ENCODE peak calls at places on chromosomes 11 and 22, in six cellular contexts. One of them, this sample, is unnamed.

GRCh38 chr11:45264839-45265515 is 21.2 kb downstream of the SYT13 start:
- DNase-seq in fibroblast of mammary gland: peak
- DNase-seq in RWPE1: peak
- DNase-seq in colonic mucosa: no peak
- DNase-seq in keratinocyte: no peak
- DNase-seq in psoas muscle: no peak
- DNase-seq in this sample: no peak

GRCh38 chr11:25970726-25971508 is 361.0 kb upstream of the ANO3 start:
- DNase-seq in fibroblast of mammary gland: no peak
- DNase-seq in RWPE1: peak
- DNase-seq in colonic mucosa: no peak
- DNase-seq in keratinocyte: no peak
- DNase-seq in psoas muscle: no peak
- DNase-seq in this sample: no peak

GRCh38 chr11:22390283-22390655 is 52.1 kb downstream of the SLC17A6 start:
- DNase-seq in fibroblast of mammary gland: no peak
- DNase-seq in RWPE1: no peak
- DNase-seq in colonic mucosa: no peak
- DNase-seq in keratinocyte: no peak
- DNase-seq in psoas muscle: no peak
- DNase-seq in this sample: no peak

GRCh38 chr11:43401252-43401651 is 42.5 kb downstream of the TTC17 start:
- DNase-seq in fibroblast of mammary gland: no peak
- DNase-seq in RWPE1: no peak
- DNase-seq in colonic mucosa: no peak
- DNase-seq in keratinocyte: no peak
- DNase-seq in psoas muscle: no peak
- DNase-seq in this sample: no peak

GRCh38 chr11:63937713-63938480 is 905 bp upstream of the NAA40 start:
- DNase-seq in fibroblast of mammary gland: no peak
- DNase-seq in RWPE1: peak
- DNase-seq in colonic mucosa: peak
- DNase-seq in keratinocyte: no peak
- DNase-seq in psoas muscle: no peak
- DNase-seq in this sample: no peak

GRCh38 chr11:134578807-134579708 is 167.0 kb upstream of the B3GAT1 start:
- DNase-seq in fibroblast of mammary gland: no peak
- DNase-seq in RWPE1: no peak
- DNase-seq in colonic mucosa: no peak
- DNase-seq in keratinocyte: no peak
- DNase-seq in psoas muscle: no peak
- DNase-seq in this sample: peak

GRCh38 chr11:20443596-20443995 is 56.1 kb downstream of the PRMT3 start:
- DNase-seq in fibroblast of mammary gland: peak
- DNase-seq in RWPE1: no peak
- DNase-seq in colonic mucosa: no peak
- DNase-seq in keratinocyte: no peak
- DNase-seq in psoas muscle: no peak
- DNase-seq in this sample: no peak

GRCh38 chr22:24992946-24993345 is 40.4 kb downstream of the KIAA1671 start:
- DNase-seq in fibroblast of mammary gland: no peak
- DNase-seq in RWPE1: no peak
- DNase-seq in colonic mucosa: no peak
- DNase-seq in keratinocyte: no peak
- DNase-seq in psoas muscle: no peak
- DNase-seq in this sample: no peak

GRCh38 chr11:75872887-75873416 is 57.9 kb downstream of the UVRAG start:
- DNase-seq in fibroblast of mammary gland: no peak
- DNase-seq in RWPE1: no peak
- DNase-seq in colonic mucosa: no peak
- DNase-seq in keratinocyte: no peak
- DNase-seq in psoas muscle: no peak
- DNase-seq in this sample: peak

GRCh38 chr11:69446108-69446507 is 35.4 kb upstream of the LINC01488 start:
- DNase-seq in fibroblast of mammary gland: no peak
- DNase-seq in RWPE1: no peak
- DNase-seq in colonic mucosa: no peak
- DNase-seq in keratinocyte: no peak
- DNase-seq in psoas muscle: peak
- DNase-seq in this sample: no peak

GRCh38 chr11:116352881-116353280 is 419.9 kb downstream of the BUD13 start:
- DNase-seq in fibroblast of mammary gland: no peak
- DNase-seq in RWPE1: no peak
- DNase-seq in colonic mucosa: no peak
- DNase-seq in keratinocyte: no peak
- DNase-seq in psoas muscle: no peak
- DNase-seq in this sample: no peak

GRCh38 chr11:97965849-97966646 is 1054.7 kb upstream of the CNTN5 start:
- DNase-seq in fibroblast of mammary gland: peak
- DNase-seq in RWPE1: peak
- DNase-seq in colonic mucosa: no peak
- DNase-seq in keratinocyte: peak
- DNase-seq in psoas muscle: no peak
- DNase-seq in this sample: no peak

GRCh38 chr11:7551571-7551970 is 37.8 kb downstream of the PPFIBP2 start:
- DNase-seq in fibroblast of mammary gland: peak
- DNase-seq in RWPE1: peak
- DNase-seq in colonic mucosa: no peak
- DNase-seq in keratinocyte: no peak
- DNase-seq in psoas muscle: no peak
- DNase-seq in this sample: no peak

GRCh38 chr11:86468169-86468568 is 93.5 kb downstream of the CCDC81 start:
- DNase-seq in fibroblast of mammary gland: no peak
- DNase-seq in RWPE1: no peak
- DNase-seq in colonic mucosa: no peak
- DNase-seq in keratinocyte: no peak
- DNase-seq in psoas muscle: no peak
- DNase-seq in this sample: no peak

GRCh38 chr11:130600139-130600538 is 151.7 kb downstream of the ADAMTS15 start:
- DNase-seq in fibroblast of mammary gland: no peak
- DNase-seq in RWPE1: no peak
- DNase-seq in colonic mucosa: no peak
- DNase-seq in keratinocyte: no peak
- DNase-seq in psoas muscle: no peak
- DNase-seq in this sample: no peak

GRCh38 chr22:32476286-32476685 is 1.7 kb downstream of the FBXO7 start:
- DNase-seq in fibroblast of mammary gland: no peak
- DNase-seq in RWPE1: no peak
- DNase-seq in colonic mucosa: no peak
- DNase-seq in keratinocyte: no peak
- DNase-seq in psoas muscle: no peak
- DNase-seq in this sample: peak

GRCh38 chr22:21936151-21936778 is 16.4 kb downstream of the PPM1F start:
- DNase-seq in fibroblast of mammary gland: peak
- DNase-seq in RWPE1: no peak
- DNase-seq in colonic mucosa: no peak
- DNase-seq in keratinocyte: no peak
- DNase-seq in psoas muscle: peak
- DNase-seq in this sample: no peak

GRCh38 chr11:32050256-32050655 is 40.6 kb upstream of the RCN1 start:
- DNase-seq in fibroblast of mammary gland: no peak
- DNase-seq in RWPE1: no peak
- DNase-seq in colonic mucosa: no peak
- DNase-seq in keratinocyte: no peak
- DNase-seq in psoas muscle: no peak
- DNase-seq in this sample: no peak

GRCh38 chr11:70230840-70231710 is 28.0 kb downstream of the FADD start:
- DNase-seq in fibroblast of mammary gland: no peak
- DNase-seq in RWPE1: no peak
- DNase-seq in colonic mucosa: no peak
- DNase-seq in keratinocyte: no peak
- DNase-seq in psoas muscle: no peak
- DNase-seq in this sample: no peak

GRCh38 chr11:26134481-26135355 is 197.2 kb upstream of the ANO3 start:
- DNase-seq in fibroblast of mammary gland: peak
- DNase-seq in RWPE1: peak
- DNase-seq in colonic mucosa: no peak
- DNase-seq in keratinocyte: no peak
- DNase-seq in psoas muscle: no peak
- DNase-seq in this sample: no peak

GRCh38 chr22:49324527-49325491 is 502.9 kb downstream of the BRD1 start:
- DNase-seq in fibroblast of mammary gland: no peak
- DNase-seq in RWPE1: no peak
- DNase-seq in colonic mucosa: no peak
- DNase-seq in keratinocyte: no peak
- DNase-seq in psoas muscle: peak
- DNase-seq in this sample: peak

GRCh38 chr11:122920579-122920978 is 38.0 kb downstream of the JHY start:
- DNase-seq in fibroblast of mammary gland: no peak
- DNase-seq in RWPE1: no peak
- DNase-seq in colonic mucosa: no peak
- DNase-seq in keratinocyte: no peak
- DNase-seq in psoas muscle: no peak
- DNase-seq in this sample: no peak

GRCh38 chr11:120184371-120184945 is 26.4 kb upstream of the OAF start:
- DNase-seq in fibroblast of mammary gland: peak
- DNase-seq in RWPE1: no peak
- DNase-seq in colonic mucosa: peak
- DNase-seq in keratinocyte: no peak
- DNase-seq in psoas muscle: peak
- DNase-seq in this sample: no peak

GRCh38 chr11:3051435-3052108 is 5.7 kb downstream of the CARS1 start:
- DNase-seq in fibroblast of mammary gland: no peak
- DNase-seq in RWPE1: no peak
- DNase-seq in colonic mucosa: no peak
- DNase-seq in keratinocyte: no peak
- DNase-seq in psoas muscle: no peak
- DNase-seq in this sample: no peak
- TF ChIP-seq CTCF in fibroblast of mammary gland: peak
- TF ChIP-seq CTCF in RWPE1: no peak
- TF ChIP-seq CTCF in colonic mucosa: no peak
- TF ChIP-seq CTCF in keratinocyte: no peak
- TF ChIP-seq CTCF in psoas muscle: no peak
- TF ChIP-seq CTCF in this sample: no peak

DNA sequence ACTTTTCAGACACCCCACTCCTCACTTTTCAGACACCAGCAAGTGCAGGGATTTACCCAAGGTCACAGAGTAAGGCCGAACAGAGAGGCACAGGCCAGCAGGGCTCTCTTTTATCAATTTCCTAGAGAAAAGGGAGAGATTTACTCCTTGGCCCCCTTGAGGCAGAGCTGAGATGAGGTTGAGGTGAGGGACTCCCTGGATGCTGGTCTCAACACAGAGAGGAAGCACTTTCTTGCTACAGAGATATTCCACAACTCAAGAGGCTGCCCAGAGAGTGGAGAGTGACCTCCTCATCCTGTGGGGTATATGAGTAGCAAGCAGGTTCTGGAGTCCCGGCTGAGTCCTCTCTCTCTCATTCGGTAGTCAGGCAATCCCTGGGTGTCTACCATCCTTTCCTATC is 2.0 kb upstream of the ARHGEF17 start:
- DNase-seq in fibroblast of mammary gland: no peak
- DNase-seq in RWPE1: no peak
- DNase-seq in colonic mucosa: no peak
- DNase-seq in keratinocyte: no peak
- DNase-seq in psoas muscle: no peak
- DNase-seq in this sample: no peak
- TF ChIP-seq CTCF in fibroblast of mammary gland: no peak
- TF ChIP-seq CTCF in RWPE1: no peak
- TF ChIP-seq CTCF in colonic mucosa: no peak
- TF ChIP-seq CTCF in keratinocyte: no peak
- TF ChIP-seq CTCF in psoas muscle: no peak
- TF ChIP-seq CTCF in this sample: no peak

DNA sequence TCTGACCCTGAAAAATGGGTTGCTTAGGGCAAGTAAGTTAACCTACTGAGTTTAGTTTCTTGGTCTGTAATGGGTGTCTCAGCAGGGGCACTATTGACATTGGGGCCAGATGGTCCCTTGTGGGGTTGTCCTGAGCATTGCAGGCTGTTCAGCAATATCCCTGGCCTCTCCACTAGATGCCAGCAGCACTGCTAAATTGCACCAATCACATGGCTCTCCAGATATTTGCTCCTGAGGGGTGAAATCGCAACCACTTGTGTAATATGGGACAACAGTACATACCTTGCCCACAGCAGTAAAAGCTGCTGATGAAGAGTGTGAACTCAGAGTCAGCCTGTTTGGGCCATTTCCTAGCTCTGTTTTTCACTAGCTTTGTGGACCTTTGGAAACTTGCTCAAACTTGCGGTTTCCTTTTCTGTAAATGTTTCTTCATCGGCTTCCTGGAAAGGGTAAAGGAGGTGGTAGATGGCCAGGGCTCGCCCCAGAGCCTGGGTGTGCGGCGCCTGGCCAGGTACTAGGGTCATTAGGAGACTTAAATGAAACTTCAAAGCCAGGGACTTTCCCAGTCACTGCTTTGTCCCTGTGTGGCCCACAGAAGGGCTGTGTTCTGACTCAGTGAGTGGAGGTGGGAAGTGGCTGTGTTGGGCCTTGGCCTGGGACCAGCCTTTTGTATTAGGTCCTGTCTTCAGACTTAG is 13.0 kb downstream of the NCF4 start:
- DNase-seq in fibroblast of mammary gland: peak
- DNase-seq in RWPE1: peak
- DNase-seq in colonic mucosa: no peak
- DNase-seq in keratinocyte: peak
- DNase-seq in psoas muscle: no peak
- DNase-seq in this sample: peak
- TF ChIP-seq CTCF in fibroblast of mammary gland: peak
- TF ChIP-seq CTCF in RWPE1: peak
- TF ChIP-seq CTCF in colonic mucosa: peak
- TF ChIP-seq CTCF in keratinocyte: peak
- TF ChIP-seq CTCF in psoas muscle: no peak
- TF ChIP-seq CTCF in this sample: peak

DNA sequence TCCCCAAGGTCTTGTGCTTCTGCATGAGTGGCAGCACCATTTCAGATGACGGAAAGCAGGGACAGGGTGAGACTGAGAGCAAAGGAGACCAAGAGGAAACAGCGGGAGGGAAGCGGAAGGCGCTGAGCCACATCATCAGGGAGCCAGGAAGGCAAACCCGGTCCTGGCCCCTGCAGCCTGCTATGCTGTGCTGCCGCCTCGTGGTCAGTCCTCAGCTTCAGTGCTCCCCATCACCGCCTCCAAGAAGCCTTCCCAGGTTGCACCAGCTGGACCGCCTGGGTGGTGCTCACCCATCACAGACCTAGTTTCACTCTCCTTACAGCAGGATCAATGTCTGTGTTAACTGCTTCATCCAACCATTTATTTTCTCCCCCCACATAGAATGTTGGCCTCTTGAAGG is 73.0 kb upstream of the PHF21B start:
- DNase-seq in fibroblast of mammary gland: peak
- DNase-seq in RWPE1: no peak
- DNase-seq in colonic mucosa: no peak
- DNase-seq in keratinocyte: no peak
- DNase-seq in psoas muscle: no peak
- DNase-seq in this sample: no peak
- TF ChIP-seq CTCF in fibroblast of mammary gland: peak
- TF ChIP-seq CTCF in RWPE1: no peak
- TF ChIP-seq CTCF in colonic mucosa: no peak
- TF ChIP-seq CTCF in keratinocyte: peak
- TF ChIP-seq CTCF in psoas muscle: no peak
- TF ChIP-seq CTCF in this sample: peak

GRCh38 chr22:39598017-39598965 is 27.7 kb downstream of the CACNA1I start:
- DNase-seq in fibroblast of mammary gland: no peak
- DNase-seq in RWPE1: peak
- DNase-seq in colonic mucosa: peak
- DNase-seq in keratinocyte: no peak
- DNase-seq in psoas muscle: peak
- DNase-seq in this sample: peak
- TF ChIP-seq CTCF in fibroblast of mammary gland: no peak
- TF ChIP-seq CTCF in RWPE1: peak
- TF ChIP-seq CTCF in colonic mucosa: peak
- TF ChIP-seq CTCF in keratinocyte: peak
- TF ChIP-seq CTCF in psoas muscle: no peak
- TF ChIP-seq CTCF in this sample: no peak

GRCh38 chr11:15587059-15587458 is 472.3 kb downstream of the INSC start:
- DNase-seq in fibroblast of mammary gland: no peak
- DNase-seq in RWPE1: no peak
- DNase-seq in colonic mucosa: no peak
- DNase-seq in keratinocyte: no peak
- DNase-seq in psoas muscle: no peak
- DNase-seq in this sample: no peak
- TF ChIP-seq CTCF in fibroblast of mammary gland: no peak
- TF ChIP-seq CTCF in RWPE1: no peak
- TF ChIP-seq CTCF in colonic mucosa: no peak
- TF ChIP-seq CTCF in keratinocyte: no peak
- TF ChIP-seq CTCF in psoas muscle: no peak
- TF ChIP-seq CTCF in this sample: no peak